ENCODE peak calls at places on chromosomes 1 and 21, in four cellular contexts. Q is HepG2, H is GM12878, N is K562. X is an unnamed sample.

GRCh38 chr1:231841616-231842344 is 215.2 kb downstream of the DISC1 start:
- DNase-seq in N (no peak), Q (peak), H (no peak), X (peak)

GRCh38 chr1:7384679-7385078 is 386.4 kb upstream of the VAMP3 start:
- DNase-seq in Q (no peak), N (no peak), H (no peak), X (no peak)

GRCh38 chr1:86503477-86504129 is 34.9 kb downstream of the CLCA1 start:
- DNase-seq in N (no peak), Q (no peak), H (no peak), X (no peak)

GRCh38 chr1:228737613-228738012 is 2.3 kb downstream of the RHOU start:
- DNase-seq in H (no peak), Q (no peak), N (no peak), X (no peak)

GRCh38 chr21:31363720-31364119 is 19.7 kb upstream of the TIAM1 start:
- DNase-seq in H (no peak), N (no peak), Q (no peak), X (no peak)

GRCh38 chr1:159429074-159429861 is 2.7 kb upstream of the OR10J4 start:
- DNase-seq in H (no peak), N (no peak), Q (no peak), X (peak)

GRCh38 chr1:45643341-45643740 is 19.5 kb upstream of the CCDC17 start:
- DNase-seq in H (no peak), N (no peak), Q (no peak), X (no peak)

GRCh38 chr1:153921803-153922075 is 1.0 kb downstream of the GATAD2B start:
- DNase-seq in Q (no peak), N (no peak), H (no peak), X (no peak)

GRCh38 chr1:240344918-240345317 is 253.2 kb downstream of the FMN2 start:
- DNase-seq in H (no peak), Q (no peak), N (no peak), X (no peak)

GRCh38 chr1:185375583-185375982 is 58.5 kb upstream of the IVNS1ABP start:
- DNase-seq in Q (no peak), N (no peak), H (no peak), X (no peak)

DNA sequence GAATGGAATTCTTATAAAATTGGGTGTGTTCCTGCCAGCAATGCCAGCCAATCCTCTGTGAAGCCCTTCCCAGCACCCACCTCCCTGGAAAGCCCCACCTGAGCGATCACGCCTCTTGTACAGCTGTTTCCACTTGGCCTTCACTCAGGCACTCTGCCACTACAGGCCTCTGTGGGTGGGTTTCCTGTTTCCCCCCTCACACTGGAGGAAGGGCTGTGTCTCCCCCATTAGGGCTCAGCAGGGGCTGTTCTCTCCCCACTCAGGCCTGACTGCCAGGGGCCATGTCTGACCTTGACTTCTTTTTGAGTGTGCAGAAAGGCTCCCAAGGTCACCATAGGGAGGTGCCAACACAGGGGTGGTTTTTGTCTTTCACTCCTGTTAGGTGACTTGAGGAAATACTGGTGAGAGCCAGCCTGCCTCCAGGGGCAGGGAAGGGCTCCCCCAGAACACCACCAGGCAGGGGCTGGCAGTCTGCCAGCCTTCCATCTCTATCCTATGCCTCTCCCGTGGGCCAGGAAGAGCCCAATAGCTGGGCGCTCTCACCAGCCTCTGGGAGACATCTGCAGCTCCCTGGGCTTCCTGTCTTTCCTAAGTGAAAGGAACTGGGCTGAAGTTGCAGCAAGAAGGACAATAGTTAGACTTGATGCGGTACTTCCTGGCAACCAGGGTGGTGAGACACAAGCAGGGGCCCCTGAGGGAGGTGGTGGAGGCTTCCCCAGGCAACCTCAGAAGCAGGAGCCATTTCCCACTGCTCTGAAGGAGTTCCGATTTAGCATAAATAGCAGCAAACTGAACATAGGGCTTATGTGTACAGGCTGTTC is 49.1 kb downstream of the ELK4 start:
- DNase-seq in Q (no peak), N (no peak), H (no peak), X (no peak)
- TF ChIP-seq POLR2A in Q (no peak), N (no peak), H (no peak), X (no peak)

DNA sequence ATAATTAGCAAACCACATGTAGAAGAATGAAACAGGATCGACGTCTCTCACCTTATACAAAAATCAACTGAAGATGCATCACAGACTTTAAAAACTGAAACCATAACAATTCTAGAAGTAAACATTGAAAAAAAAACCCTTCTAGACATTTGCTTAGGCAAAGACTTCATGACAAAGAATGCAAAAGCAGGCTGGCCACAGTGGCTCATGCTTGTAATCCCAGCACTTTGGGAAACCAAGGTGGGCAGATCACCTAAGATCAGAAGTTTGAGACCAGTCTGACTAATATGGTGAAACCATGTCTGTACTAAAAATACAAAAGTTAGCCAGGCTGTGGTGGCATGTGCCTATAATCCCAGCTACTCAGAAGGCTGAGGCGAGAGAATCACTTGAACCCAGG is 1351.7 kb downstream of the MRPL39 start:
- DNase-seq in N (no peak), H (no peak), Q (no peak), X (no peak)
- TF ChIP-seq ESRRA in N (no peak), H (no peak), Q (no peak), X (no peak)

DNA sequence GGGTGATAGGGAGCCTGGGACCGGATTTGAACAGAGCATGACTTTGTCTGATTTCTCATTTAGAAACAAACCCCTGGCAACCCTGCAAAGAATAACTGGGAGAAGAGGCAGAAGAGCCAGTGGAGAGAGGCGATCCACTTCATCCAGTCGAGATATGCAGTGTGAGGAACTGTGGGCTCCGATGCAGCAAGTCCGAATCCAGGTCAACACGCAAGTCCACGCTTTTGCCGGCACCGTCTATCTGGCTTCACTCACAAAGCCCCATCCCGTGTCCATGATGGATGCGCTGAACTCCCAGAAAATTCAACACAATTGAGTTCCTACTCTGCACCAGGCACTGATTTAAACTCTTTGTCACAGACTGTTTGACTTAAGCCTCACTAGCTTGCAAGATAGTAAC is 191.3 kb downstream of the GRIK3 start:
- DNase-seq in N (no peak), Q (no peak), H (no peak), X (no peak)
- TF ChIP-seq POLR2A in N (no peak), Q (no peak), H (no peak), X (no peak)

GRCh38 chr1:147266381-147266780 is 23.9 kb downstream of the CHD1L start:
- DNase-seq in Q (no peak), N (no peak), H (no peak), X (no peak)
- TF ChIP-seq ESRRA in Q (no peak), N (no peak), H (no peak), X (no peak)

GRCh38 chr1:37476460-37477197 is 2.2 kb downstream of the ZC3H12A start:
- DNase-seq in N (no peak), H (no peak), Q (peak), X (peak)
- TF ChIP-seq POLR2A in N (no peak), H (peak), Q (no peak), X (no peak)

GRCh38 chr1:221212926-221213325 is 333.7 kb downstream of the HLX start:
- DNase-seq in Q (no peak), H (no peak), N (no peak), X (no peak)
- TF ChIP-seq ESRRA in Q (no peak), H (no peak), N (no peak), X (no peak)

GRCh38 chr1:206469933-206470691 is at the start of gene IKBKE:
- DNase-seq in Q (peak), N (peak), H (no peak), X (peak)

GRCh38 chr1:206466840-206467649 is 3.2 kb upstream of the IKBKE start:
- DNase-seq in N (no peak), Q (no peak), H (no peak), X (no peak)

GRCh38 chr1:206467915-206468314 is 2.4 kb upstream of the IKBKE start:
- DNase-seq in N (no peak), H (no peak), Q (no peak), X (no peak)

GRCh38 chr1:206469411-206469932 is 804 bp upstream of the IKBKE start:
- DNase-seq in N (no peak), Q (no peak), H (no peak), X (no peak)

GRCh38 chr1:206468571-206468970 is 1.7 kb upstream of the IKBKE start:
- DNase-seq in H (no peak), Q (peak), N (no peak), X (no peak)
- TF ChIP-seq POLR2A in H (no peak), Q (no peak), N (no peak), X (no peak)

X was measured in A549.